ENCODE peak calls at places on chromosomes 2 and 18, in ten cellular contexts. R is tibial nerve, C is endothelial cell of umbilical vein, W is heart right ventricle, P is heart left ventricle, S is GM12864, U is astrocyte of the cerebellum, Z is NB4, F is pancreas, O is tibial artery. X is an unnamed sample.
A peak's percentile ranks its signal among the peaks of the same experiment; 100 is the strongest.

GRCh38 chr2:217849154-217849553 is 153.6 kb downstream of the TNS1 start:
- DNase-seq in R (no peak), C (peak; percentile 48), W (no peak), P (no peak), S (no peak), U (no peak), Z (no peak), F (no peak), O (no peak), X (peak; percentile 16)

GRCh38 chr2:128324008-128324896 is 5.6 kb upstream of the HS6ST1 start:
- DNase-seq in R (no peak), C (no peak), W (no peak), P (peak; percentile 6), S (no peak), U (no peak), Z (no peak), F (peak; percentile 56), O (no peak), X (no peak)

GRCh38 chr2:84288335-84288734 is 170.7 kb downstream of the SUCLG1 start:
- DNase-seq in R (no peak), C (no peak), W (no peak), P (no peak), S (no peak), U (no peak), Z (no peak), F (no peak), O (no peak), X (no peak)

GRCh38 chr2:179745615-179746263 is 115.7 kb downstream of the ZNF385B start:
- DNase-seq in R (no peak), C (no peak), W (no peak), P (no peak), S (no peak), U (no peak), Z (no peak), F (no peak), O (no peak), X (no peak)

GRCh38 chr2:220006152-220006551 is 378.7 kb downstream of the SLC4A3 start:
- DNase-seq in R (no peak), C (no peak), W (no peak), P (no peak), S (no peak), U (no peak), Z (peak; percentile 92), F (no peak), O (no peak), X (peak; percentile 49)

GRCh38 chr2:204665244-204665643 is 120.0 kb downstream of the PARD3B start:
- DNase-seq in R (no peak), C (no peak), W (no peak), P (no peak), S (no peak), U (peak; percentile 60), Z (no peak), F (no peak), O (no peak), X (peak; percentile 46)

GRCh38 chr2:117942958-117943672 is 70.8 kb downstream of the CCDC93 start:
- DNase-seq in R (no peak), C (no peak), W (no peak), P (no peak), S (no peak), U (no peak), Z (no peak), F (no peak), O (no peak), X (no peak)

GRCh38 chr18:2330764-2331163 is 240.5 kb downstream of the METTL4 start:
- DNase-seq in R (no peak), C (no peak), W (no peak), P (no peak), S (no peak), U (no peak), Z (no peak), F (no peak), O (no peak), X (no peak)

GRCh38 chr2:208250401-208250800 is 4.5 kb downstream of the IDH1 start:
- DNase-seq in R (no peak), C (peak; percentile 33), W (no peak), P (no peak), S (no peak), U (no peak), Z (peak; percentile 71), F (no peak), O (no peak), X (peak; percentile 74)

GRCh38 chr18:37502601-37503000 is 63.0 kb downstream of the CELF4 start:
- DNase-seq in R (no peak), C (no peak), W (no peak), P (no peak), S (no peak), U (no peak), Z (no peak), F (no peak), O (no peak), X (no peak)

GRCh38 chr18:37507239-37507638 is 58.4 kb downstream of the CELF4 start:
- DNase-seq in R (no peak), C (no peak), W (no peak), P (no peak), S (no peak), U (no peak), Z (no peak), F (no peak), O (no peak), X (no peak)

GRCh38 chr18:37501136-37501535 is 64.5 kb downstream of the CELF4 start:
- DNase-seq in R (no peak), C (no peak), W (no peak), P (no peak), S (no peak), U (no peak), Z (no peak), F (no peak), O (no peak), X (peak; percentile 4)

GRCh38 chr18:37502036-37502435 is 63.6 kb downstream of the CELF4 start:
- DNase-seq in R (no peak), C (no peak), W (no peak), P (no peak), S (no peak), U (no peak), Z (no peak), F (no peak), O (no peak), X (no peak)

DNA sequence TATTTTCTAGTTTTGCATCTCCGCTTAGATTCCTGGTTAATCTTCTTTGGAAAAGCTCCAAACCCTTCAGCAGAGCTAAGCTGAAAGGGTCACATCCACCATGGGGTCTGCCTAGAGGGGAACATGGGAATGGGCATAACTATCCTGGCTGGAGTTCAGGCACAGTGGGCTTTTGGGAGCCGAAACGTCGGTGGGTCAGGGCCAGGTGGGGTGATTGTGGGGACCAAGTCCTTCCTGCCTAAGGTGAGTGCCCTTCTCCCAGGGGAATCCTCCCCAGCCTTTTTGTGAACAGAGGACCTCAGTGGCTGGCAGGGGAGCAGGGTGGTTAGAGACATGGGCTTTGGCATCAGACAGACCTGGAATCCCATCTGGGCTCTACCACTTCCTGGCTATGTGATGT is 60.3 kb downstream of the CELF4 start:
- DNase-seq in R (no peak), C (no peak), W (no peak), P (no peak), S (no peak), U (no peak), Z (no peak), F (no peak), O (no peak), X (no peak)
- TF ChIP-seq CTCF in R (no peak), C (no peak), W (no peak), P (no peak), S (no peak), U (no peak), Z (no peak), F (no peak), O (no peak), X (no peak)

GRCh38 chr2:44495544-44495943 is 133.8 kb downstream of the CAMKMT start:
- DNase-seq in R (no peak), C (no peak), W (no peak), P (no peak), S (no peak), U (no peak), Z (no peak), F (no peak), O (no peak), X (no peak)
- H3K4me3 ChIP-seq in R (no peak overlapping the region), C (no peak overlapping the region), W (no peak overlapping the region), P (no peak overlapping the region), S (no peak overlapping the region), U (no peak overlapping the region), Z (no peak overlapping the region), F (no peak overlapping the region), O (no peak overlapping the region), X (no peak overlapping the region)

GRCh38 chr2:121478996-121479735 is 51.5 kb upstream of the RNU4ATAC start:
- DNase-seq in R (no peak), C (peak; percentile 8), W (no peak), P (no peak), S (no peak), U (no peak), Z (no peak), F (no peak), O (no peak), X (no peak)

GRCh38 chr2:121476714-121477113 is 54.0 kb upstream of the RNU4ATAC start:
- DNase-seq in R (no peak), C (no peak), W (no peak), P (no peak), S (no peak), U (no peak), Z (no peak), F (no peak), O (no peak), X (no peak)

GRCh38 chr2:121483021-121483420 is 47.7 kb upstream of the RNU4ATAC start:
- DNase-seq in R (no peak), C (no peak), W (no peak), P (no peak), S (no peak), U (no peak), Z (no peak), F (no peak), O (no peak), X (no peak)

GRCh38 chr2:121480826-121481225 is 49.9 kb upstream of the RNU4ATAC start:
- DNase-seq in R (no peak), C (peak; percentile 8), W (peak; percentile 12), P (no peak), S (no peak), U (peak; percentile 98), Z (no peak), F (no peak), O (no peak), X (peak; percentile 72)

DNA sequence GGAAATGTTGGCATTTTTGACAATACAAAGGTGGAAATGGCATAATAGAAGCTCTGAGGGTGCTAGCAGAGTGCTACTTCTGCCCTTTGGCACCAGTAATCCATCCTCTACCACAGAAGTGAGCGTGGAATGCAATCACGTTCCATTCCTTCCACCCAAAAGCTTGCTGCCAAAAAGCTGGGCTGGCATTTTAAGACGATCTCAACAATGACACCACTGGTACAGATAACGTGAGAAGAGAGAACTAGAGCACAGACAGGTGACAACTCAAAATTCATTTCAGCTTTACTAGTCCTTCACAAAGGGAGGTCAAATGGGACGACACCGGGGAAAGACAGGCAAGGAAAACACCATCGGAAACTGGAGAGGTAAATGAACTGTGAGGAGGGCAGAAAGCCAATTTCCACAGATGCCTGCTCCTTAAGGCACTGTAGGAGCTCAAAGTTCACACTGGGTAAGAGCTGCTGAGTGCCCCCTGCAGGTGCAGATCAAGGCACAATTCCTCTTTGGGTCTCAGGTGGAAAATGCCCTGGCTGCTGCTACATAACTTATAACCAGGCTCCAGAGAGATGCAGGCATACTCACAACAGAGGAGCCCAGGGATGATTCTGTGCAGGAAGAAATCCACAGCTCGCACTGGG is 50.7 kb upstream of the RNU4ATAC start:
- DNase-seq in R (no peak), C (peak; percentile 44), W (no peak), P (no peak), S (no peak), U (no peak), Z (peak; percentile 25), F (no peak), O (no peak), X (no peak)
- TF ChIP-seq CTCF in R (no peak), C (no peak), W (no peak), P (no peak), S (peak; percentile 11), U (peak; percentile 44), Z (peak; percentile 36), F (peak; percentile 17), O (no peak), X (peak; percentile 15)

GRCh38 chr2:234677758-234678538 is 181.1 kb upstream of the ARL4C start:
- DNase-seq in R (no peak), C (no peak), W (no peak), P (no peak), S (no peak), U (no peak), Z (no peak), F (no peak), O (no peak), X (peak; percentile 69)
- H3K4me3 ChIP-seq in R (no peak overlapping the region), C (no peak overlapping the region), W (no peak overlapping the region), P (no peak overlapping the region), S (no peak overlapping the region), U (no peak overlapping the region), Z (no peak overlapping the region), F (no peak overlapping the region), O (no peak overlapping the region), X (no peak overlapping the region)

X was measured in epithelial cell of esophagus.